ENCODE peak calls at places on chromosomes 11 and 22, in seven cellular contexts. P is pancreas; O is CD4-positive, CD25-positive, alpha-beta regulatory T cell; K is right lobe of liver; S is caudate nucleus; C is left ventricle myocardium inferior; V is K562. R is an unnamed sample.

GRCh38 chr11:37657645-37658044 is 1059.6 kb upstream of the RAG2 start:
- DNase-seq in C (no peak), O (no peak), P (no peak), S (no peak), V (no peak), K (no peak), R (no peak)

GRCh38 chr11:58866788-58867187 is 22.3 kb upstream of the GLYATL2 start:
- DNase-seq in V (no peak), O (no peak), K (no peak), P (no peak), S (no peak), C (no peak), R (no peak)

GRCh38 chr11:131609921-131610320 is 239.5 kb downstream of the NTM start:
- DNase-seq in C (no peak), V (no peak), P (no peak), K (no peak), S (no peak), O (no peak), R (no peak)

GRCh38 chr11:82557274-82557673 is 176.4 kb downstream of the FAM181B start:
- DNase-seq in K (no peak), S (no peak), O (no peak), P (no peak), V (no peak), C (peak; percentile 32), R (no peak)

GRCh38 chr22:29225422-29226090 is 19.9 kb downstream of the EMID1 start:
- DNase-seq in S (no peak), K (peak; percentile 19), P (no peak), C (peak; percentile 64), O (no peak), V (no peak), R (no peak)

GRCh38 chr11:110972640-110973039 is 260.4 kb upstream of the ARHGAP20 start:
- DNase-seq in S (no peak), O (no peak), C (no peak), V (no peak), K (no peak), P (no peak), R (no peak)

GRCh38 chr22:43521716-43522115 is 109.9 kb downstream of the MPPED1 start:
- DNase-seq in O (no peak), C (no peak), V (no peak), K (peak; percentile 1), S (no peak), P (no peak), R (no peak)

GRCh38 chr11:63698976-63699733 is 17.9 kb downstream of the RTN3 start:
- DNase-seq in V (no peak), S (no peak), P (no peak), K (no peak), O (no peak), C (no peak), R (no peak)

GRCh38 chr11:119618208-119618909 is 110.6 kb downstream of the NECTIN1 start:
- DNase-seq in P (no peak), C (peak; percentile 36), O (no peak), V (no peak), S (peak; percentile 29), K (no peak), R (peak; percentile 76)

GRCh38 chr11:66363805-66364535 is 7.6 kb downstream of the SLC29A2 start:
- DNase-seq in P (peak; percentile 77), O (peak; percentile 60), V (peak; percentile 86), K (no peak), S (no peak), C (no peak), R (peak; percentile 23)

GRCh38 chr11:87039371-87039770 is 1.6 kb downstream of the TMEM135 start:
- DNase-seq in P (no peak), V (no peak), O (no peak), K (no peak), S (no peak), C (no peak), R (no peak)

GRCh38 chr11:69032833-69033232 is 15.9 kb upstream of the TPCN2 start:
- DNase-seq in C (no peak), P (no peak), S (no peak), O (no peak), K (no peak), V (no peak), R (no peak)

GRCh38 chr11:102147031-102147430 is 36.8 kb downstream of the YAP1 start:
- DNase-seq in V (no peak), S (no peak), K (no peak), O (no peak), C (no peak), P (no peak), R (no peak)

GRCh38 chr22:37032535-37033460 is 13.3 kb downstream of the MPST start:
- DNase-seq in C (no peak), K (peak; percentile 91), S (no peak), O (no peak), V (no peak), P (peak; percentile 85), R (no peak)

GRCh38 chr11:87398913-87399312 is 361.2 kb downstream of the TMEM135 start:
- DNase-seq in O (no peak), S (no peak), P (no peak), K (no peak), C (peak; percentile 57), V (no peak), R (no peak)

GRCh38 chr11:12167098-12167999 is 57.0 kb downstream of the MICAL2 start:
- DNase-seq in K (no peak), S (no peak), V (peak; percentile 74), C (no peak), O (peak; percentile 46), P (no peak), R (no peak)

GRCh38 chr11:70398834-70399680 is 728 bp downstream of the CTTN start:
- DNase-seq in P (peak; percentile 59), O (no peak), S (no peak), K (peak; percentile 54), V (no peak), C (no peak), R (no peak)

GRCh38 chr11:86570457-86570856 is 102.0 kb downstream of the ME3 start:
- DNase-seq in O (no peak), V (no peak), C (no peak), P (no peak), K (no peak), S (no peak), R (no peak)

GRCh38 chr11:94732617-94733292 is 35.4 kb upstream of the AMOTL1 start:
- DNase-seq in O (no peak), V (no peak), K (no peak), P (no peak), S (no peak), C (peak; percentile 51), R (no peak)

GRCh38 chr22:46179748-46180147 is 29.4 kb downstream of the PPARA start:
- DNase-seq in C (no peak), P (no peak), S (no peak), K (no peak), O (no peak), V (no peak), R (no peak)

GRCh38 chr22:17566776-17567175 is 3.5 kb downstream of the SLC25A18 start:
- DNase-seq in V (no peak), K (no peak), C (no peak), O (no peak), S (no peak), P (no peak), R (no peak)

GRCh38 chr22:17565986-17566687 is 2.8 kb downstream of the SLC25A18 start:
- DNase-seq in C (no peak), V (no peak), S (no peak), P (no peak), O (no peak), K (no peak), R (no peak)

GRCh38 chr22:17563936-17564391 is 666 bp downstream of the SLC25A18 start:
- DNase-seq in K (no peak), O (no peak), P (no peak), S (no peak), C (no peak), V (no peak), R (no peak)

GRCh38 chr22:17559188-17559587 is 4.1 kb upstream of the SLC25A18 start:
- DNase-seq in C (no peak), O (no peak), S (no peak), K (no peak), V (no peak), P (no peak), R (no peak)

DNA sequence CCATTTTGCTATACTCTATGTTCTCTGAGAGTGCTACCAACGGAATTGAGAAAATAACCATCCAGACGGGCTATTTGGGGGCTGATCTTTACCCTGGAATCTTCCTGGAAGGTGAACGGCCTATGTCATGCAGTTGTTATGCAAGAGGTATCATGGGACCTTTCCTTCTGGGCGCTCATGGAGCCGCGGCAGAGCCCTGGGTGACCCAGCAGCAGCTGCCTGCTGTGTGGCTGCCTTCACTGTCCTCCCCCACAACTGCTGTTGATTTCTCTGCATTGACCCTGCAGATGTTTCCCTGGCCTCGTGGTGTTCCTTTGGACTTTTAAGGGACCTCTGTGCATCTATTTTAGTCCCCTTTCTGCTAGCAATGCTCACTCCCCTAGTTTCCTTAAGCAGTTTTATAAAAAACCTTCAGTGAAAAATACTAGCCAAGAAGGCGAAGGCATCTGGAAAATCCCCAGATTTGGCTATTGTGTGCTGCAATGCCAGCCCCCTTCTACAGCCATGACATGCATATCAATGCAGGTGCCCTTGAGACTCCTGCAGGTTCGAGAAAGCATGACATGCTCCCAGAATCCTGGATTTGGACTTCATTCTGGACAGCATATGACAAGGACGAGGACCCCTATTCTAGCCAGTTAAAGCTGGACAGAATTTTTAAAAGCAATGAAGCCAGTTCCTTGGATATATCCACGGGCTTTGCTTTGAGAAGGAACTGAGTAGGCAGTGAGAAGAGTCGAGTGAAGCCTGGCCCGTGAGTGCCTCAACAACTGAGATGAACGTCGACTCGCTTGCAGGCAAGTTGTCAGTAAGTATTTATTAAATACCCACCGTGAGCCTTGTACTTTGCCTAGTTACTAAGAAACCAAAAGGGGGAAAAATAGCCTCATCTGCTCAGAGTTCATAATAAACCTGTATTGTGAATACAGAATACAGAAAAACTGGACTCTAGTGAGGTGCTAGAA is at the start of gene SLC25A18:
- DNase-seq in P (no peak), V (peak; percentile 37), K (peak; percentile 81), O (no peak), S (peak; percentile 29), C (peak; percentile 71), R (peak; percentile 59)
- H3K27ac ChIP-seq in P (no peak within 1 kb of the TSS), V (no peak within 1 kb of the TSS), K (peak within 1 kb of the TSS; percentile 68), O (no peak within 1 kb of the TSS), S (peak within 1 kb of the TSS; percentile 96), C (peak within 1 kb of the TSS; percentile 98), R (peak within 1 kb of the TSS; percentile 87)

GRCh38 chr11:46116007-46116711 is 5.1 kb downstream of the PHF21A start:
- DNase-seq in O (no peak), C (no peak), S (no peak), K (no peak), V (no peak), P (no peak), R (no peak)
- H3K27ac ChIP-seq in O (peak overlapping the region; percentile 84), C (peak overlapping the region; percentile 4), S (no peak overlapping the region), K (no peak overlapping the region), V (peak overlapping the region; percentile 63), P (no peak overlapping the region), R (no peak overlapping the region)

GRCh38 chr11:7536102-7536501 is 22.3 kb downstream of the PPFIBP2 start:
- DNase-seq in S (no peak), V (peak; percentile 32), C (no peak), K (no peak), O (no peak), P (no peak), R (no peak)
- H3K27ac ChIP-seq in S (no peak overlapping the region), V (no peak overlapping the region), C (no peak overlapping the region), K (no peak overlapping the region), O (no peak overlapping the region), P (no peak overlapping the region), R (no peak overlapping the region)

DNA sequence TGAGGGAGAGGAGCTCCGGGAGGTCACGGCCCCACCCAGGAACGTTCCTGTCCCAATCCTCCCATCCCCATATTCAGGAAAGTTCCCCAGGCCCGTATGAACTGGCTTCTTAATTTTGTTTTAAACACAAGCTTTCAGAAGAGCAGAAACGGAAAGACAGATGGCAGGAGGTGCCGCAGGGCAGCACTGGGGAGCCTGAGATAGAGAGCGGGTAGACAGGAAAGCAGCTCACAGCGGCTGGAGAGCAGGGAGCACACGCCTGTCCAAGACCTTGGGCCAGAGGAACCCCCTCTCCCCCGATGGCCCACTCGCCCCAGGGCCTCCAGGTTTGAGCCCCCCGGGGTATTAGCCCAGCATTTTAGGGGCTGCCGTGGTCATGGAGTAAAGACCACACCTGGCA is 17.8 kb upstream of the KCNQ1OT1 start:
- DNase-seq in O (no peak), P (no peak), V (no peak), K (peak; percentile 10), S (no peak), C (no peak), R (no peak)
- H3K27ac ChIP-seq in O (no peak overlapping the region), P (no peak overlapping the region), V (no peak overlapping the region), K (no peak overlapping the region), S (no peak overlapping the region), C (no peak overlapping the region), R (no peak overlapping the region)